ENCODE peak calls at places on chromosome 9, in six cellular contexts. D is mesenchymal stem cell, G is IMR-90, J is H9, B is neuronal stem cell, N is H1. L is an unnamed sample.

GRCh38 chr9:87831159-87831558 is 51.5 kb upstream of the SPATA31E1 start:
- DNase-seq in N (no peak), J (no peak), G (no peak), B (no peak), D (no peak), L (no peak)

GRCh38 chr9:33110686-33111085 is 34.2 kb upstream of the SMU1 start:
- DNase-seq in D (no peak), G (no peak), N (no peak), J (no peak), B (no peak), L (no peak)

GRCh38 chr9:94948567-94949235 is 222.2 kb downstream of the AOPEP start:
- DNase-seq in G (peak; percentile 40), B (no peak), J (no peak), D (no peak), N (no peak), L (peak; percentile 34)

GRCh38 chr9:75085640-75086039 is 2.3 kb downstream of the NMRK1 start:
- DNase-seq in J (no peak), N (no peak), D (no peak), B (no peak), G (no peak), L (no peak)

GRCh38 chr9:108786322-108786721 is 69.5 kb downstream of the ACTL7B start:
- DNase-seq in J (no peak), B (no peak), D (no peak), G (no peak), N (no peak), L (no peak)

GRCh38 chr9:69324549-69325401 is at the start of gene ENTREP1:
- DNase-seq in J (peak; percentile 77), D (peak; percentile 4), B (peak; percentile 42), G (no peak), N (peak; percentile 82), L (peak; percentile 65)

GRCh38 chr9:135955981-135956797 is 5.0 kb downstream of the UBAC1 start:
- DNase-seq in D (no peak), J (no peak), B (no peak), G (no peak), N (no peak), L (no peak)

GRCh38 chr9:128122809-128123175 is 4.7 kb downstream of the PTGES2 start:
- DNase-seq in J (no peak), B (no peak), G (no peak), D (no peak), N (no peak), L (no peak)

GRCh38 chr9:117120061-117120460 is 294.8 kb downstream of the ASTN2 start:
- DNase-seq in N (no peak), B (no peak), G (no peak), J (no peak), D (no peak), L (peak; percentile 66)

GRCh38 chr9:27865031-27865438 is 291.8 kb upstream of the C9orf72 start:
- DNase-seq in G (no peak), J (no peak), D (peak; percentile 35), B (no peak), N (no peak), L (no peak)

GRCh38 chr9:129486496-129487306 is 134.2 kb downstream of the C9orf50 start:
- DNase-seq in N (no peak), G (peak; percentile 57), D (peak; percentile 42), B (no peak), J (no peak), L (no peak)

GRCh38 chr9:137199411-137200121 is 975 bp downstream of the TPRN start:
- DNase-seq in N (peak; percentile 58), B (no peak), G (peak; percentile 12), D (no peak), J (no peak), L (no peak)
- H2AFZ ChIP-seq in N (no peak overlapping the region), B (no peak overlapping the region), G (peak overlapping the region; percentile 78), D (no peak overlapping the region), J (no peak overlapping the region), L (no peak overlapping the region)

GRCh38 chr9:98831636-98832035 is 24.2 kb downstream of the GALNT12 start:
- DNase-seq in D (no peak), G (no peak), N (no peak), B (no peak), J (no peak), L (no peak)
- H4K91ac ChIP-seq in D (no peak overlapping the region), G (no peak overlapping the region), N (no peak overlapping the region), B (no peak overlapping the region), J (no peak overlapping the region), L (no peak overlapping the region)

DNA sequence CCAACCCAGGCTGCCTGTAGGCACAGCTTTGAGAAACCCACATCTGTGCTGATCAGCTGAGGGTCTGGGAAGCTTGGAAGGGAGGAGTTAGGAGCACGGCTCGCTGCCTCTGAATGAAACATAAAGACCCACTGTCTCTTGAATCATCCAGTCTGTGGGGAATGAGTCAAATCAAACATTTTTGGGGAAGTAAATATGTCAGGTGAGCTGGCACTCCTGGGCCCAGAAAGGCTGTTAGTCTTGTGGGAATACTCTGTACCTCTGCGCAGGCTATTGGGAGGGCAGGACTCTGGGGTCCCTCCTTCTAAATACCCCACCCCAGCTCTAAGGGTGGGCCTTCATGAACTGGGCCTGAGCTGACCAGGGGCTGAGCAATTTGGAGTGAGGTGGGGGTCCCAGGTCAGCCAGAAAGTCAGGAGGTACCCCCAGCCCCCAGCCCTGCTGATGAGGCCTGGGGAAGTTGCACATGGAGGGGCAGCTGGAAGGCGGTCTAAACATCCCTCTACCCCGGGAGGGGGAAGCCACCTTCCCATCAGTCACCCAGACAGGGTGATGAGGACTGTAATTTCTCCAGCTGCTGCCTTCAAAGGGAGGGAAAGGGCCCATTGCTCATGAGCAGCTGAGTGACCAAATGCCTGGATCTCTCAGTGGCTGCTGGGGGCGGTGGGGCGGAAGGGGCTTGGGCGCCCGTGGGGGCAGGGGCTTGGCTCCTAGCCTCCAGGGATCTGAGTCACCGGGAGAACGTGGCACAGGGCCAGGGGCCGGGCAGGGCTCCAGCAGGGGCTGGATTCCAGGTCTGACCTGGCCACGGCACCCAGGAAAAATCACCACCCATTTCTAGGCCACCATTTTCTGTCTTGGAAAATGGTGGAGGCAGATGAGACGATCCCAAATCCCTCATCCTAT is 10.8 kb downstream of the FIBCD1 start:
- DNase-seq in B (no peak), N (no peak), J (no peak), G (peak; percentile 72), D (no peak), L (no peak)
- H2AFZ ChIP-seq in B (no peak overlapping the region), N (no peak overlapping the region), J (no peak overlapping the region), G (peak overlapping the region; percentile 76), D (no peak overlapping the region), L (no peak overlapping the region)

GRCh38 chr9:92887880-92888338 is 10.1 kb upstream of the ZNF484 start:
- DNase-seq in J (no peak), B (no peak), G (no peak), N (peak; percentile 26), D (no peak), L (no peak)
- H4K91ac ChIP-seq in J (no peak overlapping the region), B (no peak overlapping the region), G (no peak overlapping the region), N (no peak overlapping the region), D (no peak overlapping the region), L (no peak overlapping the region)

GRCh38 chr9:72948906-72949582 is 3.8 kb downstream of the ALDH1A1 start:
- DNase-seq in G (no peak), J (no peak), D (no peak), B (no peak), N (no peak), L (no peak)
- H2AFZ ChIP-seq in G (no peak overlapping the region), J (peak overlapping the region; percentile 56), D (no peak overlapping the region), B (no peak overlapping the region), N (peak overlapping the region; percentile 57), L (no peak overlapping the region)

GRCh38 chr9:35482071-35482470 is 7.8 kb upstream of the RUSC2 start:
- DNase-seq in B (no peak), D (no peak), N (no peak), J (no peak), G (peak; percentile 19), L (no peak)
- H4K91ac ChIP-seq in B (no peak overlapping the region), D (no peak overlapping the region), N (no peak overlapping the region), J (no peak overlapping the region), G (no peak overlapping the region), L (no peak overlapping the region)

GRCh38 chr9:113570749-113571711 is 107.5 kb downstream of the RGS3 start:
- DNase-seq in N (no peak), G (peak; percentile 66), B (no peak), J (no peak), D (peak; percentile 61), L (peak; percentile 74)

GRCh38 chr9:113572076-113572861 is 108.7 kb downstream of the RGS3 start:
- DNase-seq in D (no peak), B (no peak), N (no peak), G (no peak), J (no peak), L (no peak)

GRCh38 chr9:113574381-113575262 is 111.1 kb downstream of the RGS3 start:
- DNase-seq in D (no peak), N (no peak), G (no peak), J (no peak), B (no peak), L (no peak)

GRCh38 chr9:113573303-113573958 is 109.9 kb downstream of the RGS3 start:
- DNase-seq in G (no peak), J (no peak), D (no peak), B (no peak), N (no peak), L (no peak)

DNA sequence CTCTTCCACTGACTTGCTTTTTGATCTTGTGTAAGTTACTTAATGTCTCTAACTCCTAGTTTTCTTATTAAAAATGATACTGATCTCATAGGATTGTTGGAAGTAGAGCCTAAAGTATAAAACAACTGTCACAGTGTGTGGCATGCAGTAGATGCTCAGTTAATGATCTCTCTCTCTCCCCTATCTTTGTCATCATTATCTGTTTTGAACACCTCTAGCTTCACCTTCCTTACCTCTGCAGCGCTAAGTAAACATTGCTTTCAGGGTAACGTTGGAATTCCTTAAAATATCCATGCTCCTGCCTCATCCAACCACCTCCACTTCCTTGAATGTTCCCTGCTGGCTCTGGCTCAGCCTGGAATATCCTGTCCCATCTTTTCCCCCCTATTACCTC is 110.4 kb downstream of the RGS3 start:
- DNase-seq in J (no peak), B (no peak), N (no peak), G (no peak), D (no peak), L (no peak)
- H2AFZ ChIP-seq in J (no peak overlapping the region), B (no peak overlapping the region), N (no peak overlapping the region), G (peak overlapping the region; percentile 44), D (no peak overlapping the region), L (peak overlapping the region; percentile 30)